ENCODE peak calls at places on chromosomes 6 and 20, in five cellular contexts. One of them, this sample, is unnamed.

GRCh38 chr6:79536615-79536968 is 638 bp downstream of the LCA5 start:
- DNase-seq in endothelial cell: no peak
- DNase-seq in CD4-positive, alpha-beta T cell: no peak
- DNase-seq in WTC11: no peak
- DNase-seq in brain microvascular endothelial cell: peak
- DNase-seq in this sample: no peak

GRCh38 chr6:30075094-30075986 is at the start of gene RNF39:
- DNase-seq in WTC11: peak
- DNase-seq in brain microvascular endothelial cell: no peak
- DNase-seq in endothelial cell: no peak
- DNase-seq in CD4-positive, alpha-beta T cell: no peak
- DNase-seq in this sample: no peak

GRCh38 chr6:155327326-155328073 is 13.2 kb upstream of the TFB1M start:
- DNase-seq in WTC11: peak
- DNase-seq in endothelial cell: peak
- DNase-seq in CD4-positive, alpha-beta T cell: peak
- DNase-seq in brain microvascular endothelial cell: peak
- DNase-seq in this sample: no peak

GRCh38 chr6:17640477-17640917 is 40.4 kb downstream of the FAM8A1 start:
- DNase-seq in endothelial cell: no peak
- DNase-seq in brain microvascular endothelial cell: no peak
- DNase-seq in CD4-positive, alpha-beta T cell: no peak
- DNase-seq in WTC11: no peak
- DNase-seq in this sample: no peak

GRCh38 chr6:10800810-10801209 is 37.5 kb downstream of the MAK start:
- DNase-seq in brain microvascular endothelial cell: peak
- DNase-seq in CD4-positive, alpha-beta T cell: no peak
- DNase-seq in endothelial cell: no peak
- DNase-seq in WTC11: no peak
- DNase-seq in this sample: no peak

GRCh38 chr20:62010551-62011402 is 54.9 kb downstream of the TAF4 start:
- DNase-seq in endothelial cell: peak
- DNase-seq in CD4-positive, alpha-beta T cell: peak
- DNase-seq in brain microvascular endothelial cell: peak
- DNase-seq in WTC11: peak
- DNase-seq in this sample: no peak

GRCh38 chr20:62741701-62742491 is 33.3 kb downstream of the NTSR1 start:
- DNase-seq in endothelial cell: no peak
- DNase-seq in CD4-positive, alpha-beta T cell: no peak
- DNase-seq in WTC11: no peak
- DNase-seq in brain microvascular endothelial cell: no peak
- DNase-seq in this sample: no peak

GRCh38 chr20:39429716-39430115 is 467.6 kb downstream of the DHX35 start:
- DNase-seq in endothelial cell: peak
- DNase-seq in CD4-positive, alpha-beta T cell: no peak
- DNase-seq in WTC11: no peak
- DNase-seq in brain microvascular endothelial cell: no peak
- DNase-seq in this sample: no peak

GRCh38 chr20:35005463-35005961 is 49.8 kb downstream of the MYH7B start:
- DNase-seq in CD4-positive, alpha-beta T cell: no peak
- DNase-seq in brain microvascular endothelial cell: no peak
- DNase-seq in WTC11: peak
- DNase-seq in endothelial cell: no peak
- DNase-seq in this sample: no peak

GRCh38 chr6:169964440-169965212 is 213.2 kb downstream of the ERMARD start:
- DNase-seq in WTC11: no peak
- DNase-seq in brain microvascular endothelial cell: no peak
- DNase-seq in CD4-positive, alpha-beta T cell: no peak
- DNase-seq in endothelial cell: no peak
- DNase-seq in this sample: no peak

GRCh38 chr6:110404602-110405001 is 10.8 kb downstream of the DDO start:
- DNase-seq in WTC11: no peak
- DNase-seq in endothelial cell: no peak
- DNase-seq in CD4-positive, alpha-beta T cell: no peak
- DNase-seq in brain microvascular endothelial cell: no peak
- DNase-seq in this sample: no peak

GRCh38 chr6:166542580-166542912 is 43.9 kb downstream of the RAMACL start:
- DNase-seq in CD4-positive, alpha-beta T cell: no peak
- DNase-seq in endothelial cell: no peak
- DNase-seq in WTC11: peak
- DNase-seq in brain microvascular endothelial cell: no peak
- DNase-seq in this sample: no peak

GRCh38 chr20:32516583-32516982 is 68.5 kb downstream of the NOL4L start:
- DNase-seq in brain microvascular endothelial cell: no peak
- DNase-seq in WTC11: no peak
- DNase-seq in endothelial cell: peak
- DNase-seq in CD4-positive, alpha-beta T cell: no peak
- DNase-seq in this sample: no peak

GRCh38 chr6:5869676-5870075 is 137.0 kb downstream of the NRN1 start:
- DNase-seq in brain microvascular endothelial cell: no peak
- DNase-seq in endothelial cell: no peak
- DNase-seq in CD4-positive, alpha-beta T cell: no peak
- DNase-seq in WTC11: no peak
- DNase-seq in this sample: no peak

GRCh38 chr6:107539409-107539808 is 49.5 kb downstream of the SOBP start:
- DNase-seq in brain microvascular endothelial cell: no peak
- DNase-seq in WTC11: no peak
- DNase-seq in endothelial cell: no peak
- DNase-seq in CD4-positive, alpha-beta T cell: no peak
- DNase-seq in this sample: no peak

GRCh38 chr20:10671850-10672578 is 1.8 kb downstream of the JAG1 start:
- DNase-seq in brain microvascular endothelial cell: no peak
- DNase-seq in endothelial cell: peak
- DNase-seq in WTC11: peak
- DNase-seq in CD4-positive, alpha-beta T cell: no peak
- DNase-seq in this sample: no peak

GRCh38 chr20:63664861-63665594 is 6.9 kb downstream of the RTEL1 start:
- DNase-seq in WTC11: peak
- DNase-seq in endothelial cell: no peak
- DNase-seq in brain microvascular endothelial cell: no peak
- DNase-seq in CD4-positive, alpha-beta T cell: no peak
- DNase-seq in this sample: no peak

GRCh38 chr20:45337367-45338120 is 10.7 kb downstream of the SDC4 start:
- DNase-seq in endothelial cell: no peak
- DNase-seq in CD4-positive, alpha-beta T cell: no peak
- DNase-seq in WTC11: no peak
- DNase-seq in brain microvascular endothelial cell: peak
- DNase-seq in this sample: no peak

GRCh38 chr6:125363010-125363359 is 61.2 kb upstream of the HDDC2 start:
- DNase-seq in WTC11: no peak
- DNase-seq in brain microvascular endothelial cell: peak
- DNase-seq in endothelial cell: no peak
- DNase-seq in CD4-positive, alpha-beta T cell: no peak
- DNase-seq in this sample: no peak

GRCh38 chr6:168678588-168678987 is 237.6 kb downstream of the SMOC2 start:
- DNase-seq in endothelial cell: no peak
- DNase-seq in brain microvascular endothelial cell: no peak
- DNase-seq in CD4-positive, alpha-beta T cell: no peak
- DNase-seq in WTC11: no peak
- DNase-seq in this sample: no peak

GRCh38 chr20:53786445-53787267 is 193.0 kb upstream of the ZNF217 start:
- DNase-seq in WTC11: no peak
- DNase-seq in brain microvascular endothelial cell: no peak
- DNase-seq in CD4-positive, alpha-beta T cell: no peak
- DNase-seq in endothelial cell: no peak
- DNase-seq in this sample: no peak

GRCh38 chr20:53783768-53784167 is 190.1 kb upstream of the ZNF217 start:
- DNase-seq in WTC11: no peak
- DNase-seq in endothelial cell: no peak
- DNase-seq in brain microvascular endothelial cell: no peak
- DNase-seq in CD4-positive, alpha-beta T cell: no peak
- DNase-seq in this sample: no peak

GRCh38 chr20:53782612-53783246 is 189.1 kb upstream of the ZNF217 start:
- DNase-seq in endothelial cell: no peak
- DNase-seq in CD4-positive, alpha-beta T cell: no peak
- DNase-seq in WTC11: no peak
- DNase-seq in brain microvascular endothelial cell: no peak
- DNase-seq in this sample: no peak

GRCh38 chr20:53786071-53786444 is 192.4 kb upstream of the ZNF217 start:
- DNase-seq in brain microvascular endothelial cell: no peak
- DNase-seq in CD4-positive, alpha-beta T cell: no peak
- DNase-seq in WTC11: no peak
- DNase-seq in endothelial cell: no peak
- DNase-seq in this sample: no peak

DNA sequence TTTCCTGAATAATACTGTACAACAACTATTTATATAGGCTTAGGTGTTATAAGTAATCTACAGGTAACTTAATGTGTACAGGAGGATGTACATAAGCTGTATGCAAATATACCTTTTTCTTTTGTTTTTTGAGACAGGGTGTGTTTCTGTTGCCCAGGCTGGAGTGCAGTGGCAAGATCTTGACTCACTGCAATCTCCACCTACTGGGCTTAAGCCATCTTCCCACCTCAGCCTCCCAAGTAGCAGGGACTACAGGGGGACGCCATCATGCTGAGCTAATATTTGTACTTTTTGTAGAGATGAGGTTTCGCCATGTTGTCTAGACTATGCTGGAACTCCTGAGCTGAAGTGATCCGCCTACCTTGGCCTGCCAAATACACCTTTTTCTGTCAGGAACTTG is 191.7 kb upstream of the ZNF217 start:
- DNase-seq in CD4-positive, alpha-beta T cell: no peak
- DNase-seq in WTC11: no peak
- DNase-seq in endothelial cell: no peak
- DNase-seq in brain microvascular endothelial cell: no peak
- DNase-seq in this sample: no peak
- TF ChIP-seq CTCF in CD4-positive, alpha-beta T cell: no peak
- TF ChIP-seq CTCF in WTC11: no peak
- TF ChIP-seq CTCF in endothelial cell: no peak
- TF ChIP-seq CTCF in brain microvascular endothelial cell: no peak
- TF ChIP-seq CTCF in this sample: no peak

DNA sequence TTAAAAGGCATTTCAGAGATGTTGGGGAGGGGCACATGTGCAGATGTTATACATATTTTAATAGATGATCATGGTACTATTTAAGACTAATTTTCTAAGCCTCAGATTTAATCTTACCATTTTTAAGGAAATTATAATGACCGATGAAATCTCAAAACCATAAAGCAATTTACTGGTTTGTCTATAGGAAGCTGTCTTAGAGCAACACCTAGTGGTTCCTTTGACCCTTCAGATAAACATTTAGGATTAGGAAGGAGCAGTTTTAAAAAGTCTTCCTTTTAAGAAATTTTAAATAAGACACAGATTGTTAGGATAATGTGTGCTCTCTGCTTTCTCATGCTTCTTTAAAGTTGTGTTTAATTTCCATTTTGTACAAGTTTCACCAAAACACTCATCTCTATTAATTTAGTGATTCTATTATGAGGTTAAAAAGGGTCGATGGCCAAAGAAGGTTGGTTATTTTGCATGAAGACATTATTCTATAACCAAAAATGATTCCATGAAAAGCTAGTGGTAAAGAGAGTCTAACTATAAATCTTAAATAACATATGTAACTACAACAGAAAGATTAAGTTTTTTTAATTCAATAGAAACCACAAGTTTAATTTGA is 376.4 kb downstream of the HACE1 start:
- DNase-seq in CD4-positive, alpha-beta T cell: no peak
- DNase-seq in WTC11: no peak
- DNase-seq in brain microvascular endothelial cell: no peak
- DNase-seq in endothelial cell: no peak
- DNase-seq in this sample: no peak
- TF ChIP-seq CTCF in CD4-positive, alpha-beta T cell: no peak
- TF ChIP-seq CTCF in WTC11: no peak
- TF ChIP-seq CTCF in brain microvascular endothelial cell: no peak
- TF ChIP-seq CTCF in endothelial cell: no peak
- TF ChIP-seq CTCF in this sample: no peak

DNA sequence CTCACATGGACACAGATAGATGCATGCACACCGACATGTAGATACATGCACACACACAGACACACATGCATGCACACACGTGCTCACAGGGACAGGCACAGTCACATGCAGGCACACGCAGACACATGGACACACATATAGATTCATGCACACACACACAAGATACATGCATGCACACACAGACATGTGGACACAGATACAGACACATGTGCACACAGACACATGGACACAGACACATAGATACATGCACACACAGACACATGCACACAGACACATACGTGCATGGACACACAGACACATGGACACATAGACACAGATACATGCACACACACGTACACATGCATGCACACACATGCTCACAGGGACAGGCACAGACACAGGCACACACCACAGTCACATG is 19.8 kb downstream of the SYNDIG1 start:
- DNase-seq in endothelial cell: no peak
- DNase-seq in brain microvascular endothelial cell: no peak
- DNase-seq in WTC11: no peak
- DNase-seq in CD4-positive, alpha-beta T cell: no peak
- DNase-seq in this sample: no peak
- TF ChIP-seq CTCF in endothelial cell: no peak
- TF ChIP-seq CTCF in brain microvascular endothelial cell: no peak
- TF ChIP-seq CTCF in WTC11: no peak
- TF ChIP-seq CTCF in CD4-positive, alpha-beta T cell: no peak
- TF ChIP-seq CTCF in this sample: no peak

GRCh38 chr6:41093729-41094128 is 21.0 kb downstream of the NFYA start:
- DNase-seq in endothelial cell: no peak
- DNase-seq in CD4-positive, alpha-beta T cell: no peak
- DNase-seq in WTC11: no peak
- DNase-seq in brain microvascular endothelial cell: peak
- DNase-seq in this sample: no peak

GRCh38 chr6:41090841-41091761 is 18.3 kb downstream of the NFYA start:
- DNase-seq in brain microvascular endothelial cell: no peak
- DNase-seq in WTC11: no peak
- DNase-seq in CD4-positive, alpha-beta T cell: no peak
- DNase-seq in endothelial cell: no peak
- DNase-seq in this sample: no peak

GRCh38 chr6:41088451-41088850 is 15.7 kb downstream of the NFYA start:
- DNase-seq in CD4-positive, alpha-beta T cell: no peak
- DNase-seq in endothelial cell: no peak
- DNase-seq in WTC11: no peak
- DNase-seq in brain microvascular endothelial cell: peak
- DNase-seq in this sample: no peak

GRCh38 chr6:41097467-41098090 is 24.8 kb downstream of the NFYA start:
- DNase-seq in brain microvascular endothelial cell: peak
- DNase-seq in WTC11: no peak
- DNase-seq in CD4-positive, alpha-beta T cell: no peak
- DNase-seq in endothelial cell: no peak
- DNase-seq in this sample: no peak

DNA sequence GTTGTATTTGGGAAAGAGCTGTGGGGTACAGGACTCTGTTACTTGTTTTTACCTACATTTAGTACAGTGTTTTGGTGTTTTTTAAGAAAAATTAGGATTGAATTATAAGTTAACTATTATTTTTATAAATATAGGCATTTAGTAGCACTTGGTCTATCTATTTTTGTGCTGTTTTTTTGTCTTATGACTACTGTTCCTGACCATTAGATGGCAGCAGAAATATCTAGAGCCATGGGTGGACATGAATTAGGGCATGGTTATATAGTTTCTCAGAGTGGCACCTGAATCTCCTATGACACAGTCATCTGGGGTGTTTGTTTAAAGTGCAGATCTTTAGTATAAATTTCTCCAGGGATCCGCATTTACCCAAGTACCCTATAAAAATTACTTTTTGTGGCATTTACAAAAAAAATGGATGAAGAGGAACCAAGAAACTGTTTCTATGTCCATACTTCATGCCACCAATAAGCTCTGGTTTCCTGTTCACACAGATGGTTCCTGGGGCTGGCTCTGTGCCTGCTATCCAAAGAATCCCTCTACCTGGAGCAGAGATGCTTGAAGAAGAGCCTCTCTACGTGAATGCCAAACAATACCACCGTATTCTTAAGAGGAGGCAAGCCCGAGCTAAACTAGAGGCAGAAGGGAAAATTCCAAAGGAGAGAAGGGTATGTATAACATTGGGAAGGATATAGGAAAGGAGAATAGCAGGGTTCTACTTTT is 19.8 kb downstream of the NFYA start:
- DNase-seq in brain microvascular endothelial cell: peak
- DNase-seq in WTC11: no peak
- DNase-seq in CD4-positive, alpha-beta T cell: no peak
- DNase-seq in endothelial cell: no peak
- DNase-seq in this sample: no peak
- TF ChIP-seq CTCF in brain microvascular endothelial cell: peak
- TF ChIP-seq CTCF in WTC11: no peak
- TF ChIP-seq CTCF in CD4-positive, alpha-beta T cell: peak
- TF ChIP-seq CTCF in endothelial cell: no peak
- TF ChIP-seq CTCF in this sample: no peak

This sample was measured in omental fat pad.